ENCODE peak calls at places on chromosomes 11 and 22, in six cellular contexts. One of them, this sample, is unnamed.

GRCh38 chr11:44159848-44160721 is 64.6 kb downstream of the EXT2 start:
- DNase-seq in upper lobe of right lung: no peak
- DNase-seq in NCI-H2081 treated with DMSO at 0.1 percent for 48 hours: no peak
- DNase-seq in osteocyte: no peak
- DNase-seq in fibroblast of lung: no peak
- DNase-seq in NCI-H1417: no peak
- DNase-seq in this sample: no peak

GRCh38 chr11:105767945-105768344 is 158.1 kb downstream of the GRIA4 start:
- DNase-seq in upper lobe of right lung: no peak
- DNase-seq in NCI-H2081 treated with DMSO at 0.1 percent for 48 hours: no peak
- DNase-seq in osteocyte: no peak
- DNase-seq in fibroblast of lung: peak
- DNase-seq in NCI-H1417: peak
- DNase-seq in this sample: no peak

GRCh38 chr11:121794671-121795070 is 321.3 kb downstream of the BLID start:
- DNase-seq in upper lobe of right lung: no peak
- DNase-seq in NCI-H2081 treated with DMSO at 0.1 percent for 48 hours: no peak
- DNase-seq in osteocyte: no peak
- DNase-seq in fibroblast of lung: no peak
- DNase-seq in NCI-H1417: no peak
- DNase-seq in this sample: no peak

GRCh38 chr11:35619754-35620640 is 1.7 kb downstream of the FJX1 start:
- DNase-seq in upper lobe of right lung: no peak
- DNase-seq in NCI-H2081 treated with DMSO at 0.1 percent for 48 hours: no peak
- DNase-seq in osteocyte: peak
- DNase-seq in fibroblast of lung: peak
- DNase-seq in NCI-H1417: peak
- DNase-seq in this sample: peak

GRCh38 chr11:123494195-123495050 is 64.4 kb downstream of the GRAMD1B start:
- DNase-seq in upper lobe of right lung: no peak
- DNase-seq in NCI-H2081 treated with DMSO at 0.1 percent for 48 hours: no peak
- DNase-seq in osteocyte: no peak
- DNase-seq in fibroblast of lung: peak
- DNase-seq in NCI-H1417: peak
- DNase-seq in this sample: no peak

GRCh38 chr22:32951081-32951806 is 106.9 kb downstream of the SYN3 start:
- DNase-seq in upper lobe of right lung: no peak
- DNase-seq in NCI-H2081 treated with DMSO at 0.1 percent for 48 hours: no peak
- DNase-seq in osteocyte: no peak
- DNase-seq in fibroblast of lung: no peak
- DNase-seq in NCI-H1417: no peak
- DNase-seq in this sample: no peak

GRCh38 chr22:32177221-32177765 is 18.2 kb upstream of the C22orf42 start:
- DNase-seq in upper lobe of right lung: no peak
- DNase-seq in NCI-H2081 treated with DMSO at 0.1 percent for 48 hours: no peak
- DNase-seq in osteocyte: peak
- DNase-seq in fibroblast of lung: no peak
- DNase-seq in NCI-H1417: no peak
- DNase-seq in this sample: no peak

GRCh38 chr11:78525720-78526119 is 48.9 kb downstream of the NARS2 start:
- DNase-seq in upper lobe of right lung: no peak
- DNase-seq in NCI-H2081 treated with DMSO at 0.1 percent for 48 hours: no peak
- DNase-seq in osteocyte: no peak
- DNase-seq in fibroblast of lung: peak
- DNase-seq in NCI-H1417: no peak
- DNase-seq in this sample: no peak

GRCh38 chr11:17978553-17979287 is 34.1 kb downstream of the SERGEF start:
- DNase-seq in upper lobe of right lung: no peak
- DNase-seq in NCI-H2081 treated with DMSO at 0.1 percent for 48 hours: no peak
- DNase-seq in osteocyte: no peak
- DNase-seq in fibroblast of lung: peak
- DNase-seq in NCI-H1417: peak
- DNase-seq in this sample: no peak

GRCh38 chr22:19201858-19202798 is 23.6 kb upstream of the SLC25A1 start:
- DNase-seq in upper lobe of right lung: no peak
- DNase-seq in NCI-H2081 treated with DMSO at 0.1 percent for 48 hours: no peak
- DNase-seq in osteocyte: no peak
- DNase-seq in fibroblast of lung: no peak
- DNase-seq in NCI-H1417: no peak
- DNase-seq in this sample: no peak

GRCh38 chr11:64535811-64536210 is 55.2 kb upstream of the SLC22A12 start:
- DNase-seq in upper lobe of right lung: no peak
- DNase-seq in NCI-H2081 treated with DMSO at 0.1 percent for 48 hours: no peak
- DNase-seq in osteocyte: no peak
- DNase-seq in fibroblast of lung: no peak
- DNase-seq in NCI-H1417: no peak
- DNase-seq in this sample: peak